ENCODE peak calls at places on chromosomes 16 and 17, in nine cellular contexts. H is A549; F is fibroblast of pulmonary artery; W is mucosa of descending colon; D is HFF-Myc; I is tibial nerve; M is body of pancreas; B is CD8-positive, alpha-beta T cell; R is transverse colon. V is an unnamed sample.

GRCh38 chr16:30658731-30659506 is 688 bp downstream of the FBRS start:
- DNase-seq in R (no peak), H (peak), B (no peak), D (peak), W (peak), M (peak), F (peak), I (peak), V (peak)

GRCh38 chr16:89602273-89602951 is 11.0 kb upstream of the DPEP1 start:
- DNase-seq in H (peak), F (peak), R (no peak), I (no peak), W (no peak), D (no peak), B (peak), M (no peak), V (no peak)

GRCh38 chr16:88815901-88816589 is 4.3 kb upstream of the APRT start:
- DNase-seq in B (peak), H (peak), M (peak), D (no peak), W (peak), R (peak), I (no peak), F (no peak), V (no peak)

GRCh38 chr17:7886227-7887037 is 2.2 kb upstream of the CHD3 start:
- DNase-seq in D (no peak), R (peak), F (peak), I (peak), H (peak), M (peak), W (peak), B (peak), V (no peak)

GRCh38 chr17:1227917-1228751 is 42.1 kb upstream of the BHLHA9 start:
- DNase-seq in B (no peak), R (peak), F (no peak), H (no peak), D (no peak), M (peak), I (peak), W (peak), V (no peak)

GRCh38 chr17:12094336-12094735 is 73.7 kb downstream of the MAP2K4 start:
- DNase-seq in I (no peak), B (no peak), F (no peak), D (no peak), H (no peak), W (no peak), R (no peak), M (no peak), V (no peak)

GRCh38 chr16:9225527-9226316 is 134.3 kb downstream of the HAPSTR1 start:
- DNase-seq in W (no peak), B (no peak), M (no peak), R (no peak), H (peak), D (no peak), F (peak), I (no peak), V (no peak)

GRCh38 chr16:61721561-61721960 is 314.7 kb downstream of the CDH8 start:
- DNase-seq in I (no peak), F (no peak), B (no peak), M (no peak), W (no peak), D (no peak), H (no peak), R (no peak), V (no peak)

GRCh38 chr17:19371259-19372003 is 6.9 kb upstream of the MAPK7 start:
- DNase-seq in I (no peak), R (no peak), D (no peak), F (no peak), B (no peak), W (no peak), H (no peak), M (no peak), V (no peak)

GRCh38 chr17:17910060-17910459 is 62.1 kb downstream of the TOM1L2 start:
- DNase-seq in I (no peak), F (no peak), R (no peak), D (no peak), B (no peak), W (no peak), M (no peak), H (no peak), V (no peak)

GRCh38 chr16:51155199-51155607 is 4.1 kb upstream of the SALL1 start:
- DNase-seq in B (no peak), M (no peak), W (no peak), I (no peak), D (no peak), F (no peak), R (no peak), H (no peak), V (no peak)

GRCh38 chr17:41645371-41646063 is 21.1 kb upstream of the KRT17 start:
- DNase-seq in M (no peak), F (peak), R (no peak), I (no peak), D (no peak), H (peak), W (no peak), B (no peak), V (no peak)

GRCh38 chr17:42019509-42020404 is at the start of gene NKIRAS2:
- DNase-seq in M (peak), B (peak), F (peak), R (peak), H (peak), I (peak), D (peak), W (peak), V (peak)

GRCh38 chr16:10594312-10594950 is 14.0 kb upstream of the EMP2 start:
- DNase-seq in M (no peak), F (no peak), B (no peak), D (no peak), W (peak), R (peak), H (no peak), I (no peak), V (no peak)

GRCh38 chr17:14161419-14161818 is 75.2 kb downstream of the CDRT15 start:
- DNase-seq in I (no peak), D (no peak), H (no peak), M (no peak), R (no peak), W (no peak), B (no peak), F (no peak), V (no peak)

GRCh38 chr17:76240461-76241204 is at the start of gene RNF157:
- DNase-seq in H (peak), I (no peak), F (peak), M (peak), W (peak), D (no peak), R (peak), B (peak), V (no peak)

GRCh38 chr16:4891097-4891885 is 44.0 kb downstream of the UBN1 start:
- DNase-seq in B (no peak), F (no peak), H (no peak), M (no peak), I (no peak), W (no peak), D (no peak), R (no peak), V (no peak)

GRCh38 chr16:58027341-58028167 is 2.0 kb downstream of the MMP15 start:
- DNase-seq in H (peak), R (peak), F (no peak), B (no peak), D (no peak), M (peak), I (no peak), W (peak), V (no peak)

GRCh38 chr17:82103588-82104451 is 5.8 kb upstream of the FASN start:
- DNase-seq in D (no peak), W (peak), M (peak), H (no peak), R (peak), F (no peak), B (no peak), I (peak), V (no peak)

GRCh38 chr16:84732674-84733352 is 33.0 kb downstream of the USP10 start:
- DNase-seq in H (peak), W (no peak), M (no peak), I (no peak), B (no peak), F (no peak), R (no peak), D (no peak), V (no peak)

GRCh38 chr17:37791434-37791833 is 46.6 kb upstream of the HNF1B start:
- DNase-seq in B (peak), H (peak), M (peak), F (peak), W (no peak), D (no peak), I (no peak), R (peak), V (peak)
- TF ChIP-seq CTCF in B (peak), H (peak), M (peak), F (peak), W (peak), D (peak), I (peak), R (peak), V (peak)

DNA sequence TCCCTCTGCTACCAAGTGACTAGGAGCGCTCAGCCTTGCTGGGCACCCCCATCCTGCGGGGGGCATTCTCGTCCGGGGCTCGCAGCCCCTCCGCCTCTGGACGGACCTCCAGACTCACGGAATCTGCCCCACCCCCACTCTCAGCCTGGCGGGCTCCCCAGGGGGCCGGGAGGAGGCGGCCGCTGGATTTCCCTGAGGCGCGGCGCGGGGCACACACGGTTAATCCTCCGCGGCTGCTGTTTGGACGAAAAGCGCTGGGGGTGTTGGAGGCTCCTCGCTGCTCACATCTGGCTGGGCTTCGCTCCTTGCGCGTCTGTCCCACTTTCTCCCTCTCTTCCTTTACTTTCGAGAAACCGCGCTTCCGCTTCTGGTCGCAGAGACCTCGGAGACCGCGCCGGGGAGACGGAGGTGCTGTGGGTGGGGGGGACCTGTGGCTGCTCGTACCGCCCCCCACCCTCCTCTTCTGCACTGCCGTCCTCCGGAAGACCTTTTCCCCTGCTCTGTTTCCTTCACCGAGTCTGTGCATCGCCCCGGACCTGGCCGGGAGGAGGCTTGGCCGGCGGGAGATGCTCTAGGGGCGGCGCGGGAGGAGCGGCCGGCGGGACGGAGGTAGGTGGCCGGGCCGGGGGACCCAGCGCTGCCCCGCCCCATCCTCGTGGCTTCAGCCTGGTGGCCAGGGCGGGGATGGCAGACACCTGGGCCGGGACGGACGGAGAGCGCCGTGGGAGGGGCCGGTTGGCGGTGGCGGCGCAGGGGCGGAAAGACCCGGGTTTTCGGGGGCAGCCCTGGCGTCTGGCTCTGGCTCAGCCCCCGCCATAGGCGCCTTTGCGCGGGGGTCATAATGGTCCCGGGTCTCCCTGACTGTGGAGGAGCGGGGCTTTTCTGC is at the start of gene C1QTNF1:
- DNase-seq in R (peak), M (peak), W (peak), H (peak), F (peak), B (no peak), I (no peak), D (no peak), V (no peak)
- H3K4me3 ChIP-seq in R (peak), M (peak), W (no peak), H (peak), F (peak), B (peak), I (peak), D (peak), V (no peak)

DNA sequence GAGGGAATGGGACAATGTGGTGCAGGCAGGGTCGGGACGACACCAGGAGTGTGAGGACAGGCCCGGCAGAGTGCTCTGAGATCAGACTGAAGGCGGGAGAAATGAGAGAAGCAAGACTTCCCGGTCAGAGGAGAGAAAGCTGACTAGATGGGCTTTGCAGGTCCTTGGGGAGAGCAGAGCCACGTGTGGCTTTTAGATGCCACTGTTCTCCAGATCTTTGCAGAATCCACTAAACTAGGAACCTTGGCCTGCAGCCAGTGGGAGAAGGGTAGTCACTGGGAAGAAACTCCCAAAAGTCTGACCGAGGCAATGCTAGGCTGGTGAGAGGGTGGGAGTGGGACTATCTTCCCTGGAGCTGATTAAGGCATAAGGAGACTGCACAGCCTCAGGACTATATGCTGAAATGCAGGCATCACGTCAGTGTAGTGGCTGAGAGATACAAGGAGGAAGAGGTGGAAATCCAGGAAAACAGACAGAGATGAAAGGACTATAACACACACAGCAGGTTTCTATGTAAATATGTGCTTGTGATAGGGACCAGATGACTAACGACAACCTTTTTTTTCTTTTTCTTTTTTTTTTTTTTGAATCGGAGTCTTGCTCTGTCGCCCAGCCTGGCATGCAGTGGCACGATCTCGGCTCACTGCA is 2.3 kb upstream of the GSDMA start:
- DNase-seq in R (no peak), B (no peak), I (no peak), W (no peak), M (no peak), F (no peak), D (no peak), H (no peak), V (no peak)
- TF ChIP-seq CTCF in R (no peak), B (no peak), I (no peak), W (no peak), M (no peak), F (no peak), D (no peak), H (no peak), V (no peak)

GRCh38 chr17:78723001-78723796 is 58.9 kb downstream of the CYTH1 start:
- DNase-seq in H (no peak), I (no peak), D (no peak), W (no peak), F (no peak), R (peak), M (no peak), B (no peak), V (no peak)
- H3K4me3 ChIP-seq in H (no peak), I (peak), D (peak), W (no peak), F (no peak), R (peak), M (no peak), B (no peak), V (peak)